ENCODE peak calls at places on chromosomes 13 and 19, in four cellular contexts. Q is cardiac fibroblast, N is MCF 10A, V is kidney epithelial cell. C is an unnamed sample.

GRCh38 chr19:29854033-29854432 is 42.2 kb downstream of the CCNE1 start:
- DNase-seq in Q (no peak), N (no peak), V (no peak), C (peak)

GRCh38 chr19:13154911-13155471 is 4.8 kb downstream of the IER2 start:
- DNase-seq in Q (peak), N (peak), V (no peak), C (no peak)

GRCh38 chr13:27038323-27038722 is 133.3 kb downstream of the USP12 start:
- DNase-seq in Q (peak), N (peak), V (peak), C (no peak)

GRCh38 chr13:89003656-89004055 is 1332.5 kb downstream of the SLITRK5 start:
- DNase-seq in Q (no peak), N (no peak), V (no peak), C (no peak)

GRCh38 chr19:18023596-18024212 is 15.7 kb downstream of the ARRDC2 start:
- DNase-seq in Q (peak), N (no peak), V (no peak), C (no peak)

GRCh38 chr13:44969858-44970484 is 19.3 kb downstream of the NUFIP1 start:
- DNase-seq in Q (peak), N (peak), V (peak), C (no peak)

GRCh38 chr13:79434578-79434977 is 28.5 kb upstream of the RBM26 start:
- DNase-seq in Q (peak), N (no peak), V (no peak), C (no peak)

GRCh38 chr13:31904941-31905824 is 126.4 kb upstream of the FRY start:
- DNase-seq in Q (no peak), N (peak), V (no peak), C (no peak)

GRCh38 chr19:55704494-55705245 is 29.6 kb downstream of the EPN1 start:
- DNase-seq in Q (no peak), N (no peak), V (no peak), C (no peak)

GRCh38 chr13:75318138-75318833 is 163.7 kb downstream of the TBC1D4 start:
- DNase-seq in Q (no peak), N (no peak), V (no peak), C (no peak)

GRCh38 chr19:35935911-35936737 is at the start of gene LRFN3:
- DNase-seq in Q (peak), N (peak), V (no peak), C (no peak)

GRCh38 chr19:51884713-51885112 is 3.0 kb downstream of the ZNF577 start:
- DNase-seq in Q (no peak), N (no peak), V (no peak), C (no peak)
- TF ChIP-seq CTCF in Q (no peak), N (no peak), V (no peak), C (no peak)

GRCh38 chr19:49363265-49364082 is at the start of gene DKKL1:
- DNase-seq in Q (peak), N (peak), V (peak), C (peak)
- TF ChIP-seq CTCF in Q (no peak), N (peak), V (peak), C (peak)

DNA sequence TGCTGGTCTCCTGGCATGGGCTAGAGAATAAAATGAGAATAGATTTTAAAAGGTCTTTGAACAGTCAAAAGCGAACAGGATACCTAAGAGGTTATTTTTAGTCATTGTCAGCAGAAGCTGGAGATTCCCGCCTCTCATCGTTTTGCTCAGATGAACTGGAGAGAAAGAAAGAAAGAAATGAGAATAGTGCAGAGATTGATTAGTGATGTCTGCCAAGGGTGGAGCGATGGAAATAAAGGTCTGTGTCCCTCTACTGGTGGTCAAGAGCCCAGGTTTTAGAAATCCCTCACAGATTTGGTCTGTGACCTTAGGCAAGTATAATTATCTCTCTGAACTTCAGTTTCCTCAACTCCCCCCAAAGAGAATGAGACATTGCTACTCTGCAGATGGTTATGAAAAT is 5.4 kb downstream of the NCAN start:
- DNase-seq in Q (peak), N (peak), V (no peak), C (no peak)
- TF ChIP-seq CTCF in Q (peak), N (no peak), V (no peak), C (peak)

GRCh38 chr13:51797664-51798488 is 6.1 kb downstream of the DHRS12 start:
- DNase-seq in Q (peak), N (peak), V (no peak), C (no peak)
- TF ChIP-seq CTCF in Q (peak), N (peak), V (peak), C (peak)

GRCh38 chr19:51639916-51640315 is 6.7 kb downstream of the SIGLEC14 start:
- DNase-seq in Q (no peak), N (no peak), V (no peak), C (no peak)

GRCh38 chr19:51641648-51642047 is 5.0 kb downstream of the SIGLEC14 start:
- DNase-seq in Q (no peak), N (no peak), V (no peak), C (no peak)

GRCh38 chr19:51640371-51640770 is 6.3 kb downstream of the SIGLEC14 start:
- DNase-seq in Q (no peak), N (no peak), V (no peak), C (no peak)

GRCh38 chr19:51632126-51632525 is 1.9 kb upstream of the SIGLEC5 start:
- DNase-seq in Q (no peak), N (no peak), V (no peak), C (no peak)

GRCh38 chr19:51637362-51637978 is 7.3 kb upstream of the SIGLEC5 start:
- DNase-seq in Q (peak), N (peak), V (no peak), C (no peak)
- TF ChIP-seq CTCF in Q (peak), N (peak), V (peak), C (peak)

DNA sequence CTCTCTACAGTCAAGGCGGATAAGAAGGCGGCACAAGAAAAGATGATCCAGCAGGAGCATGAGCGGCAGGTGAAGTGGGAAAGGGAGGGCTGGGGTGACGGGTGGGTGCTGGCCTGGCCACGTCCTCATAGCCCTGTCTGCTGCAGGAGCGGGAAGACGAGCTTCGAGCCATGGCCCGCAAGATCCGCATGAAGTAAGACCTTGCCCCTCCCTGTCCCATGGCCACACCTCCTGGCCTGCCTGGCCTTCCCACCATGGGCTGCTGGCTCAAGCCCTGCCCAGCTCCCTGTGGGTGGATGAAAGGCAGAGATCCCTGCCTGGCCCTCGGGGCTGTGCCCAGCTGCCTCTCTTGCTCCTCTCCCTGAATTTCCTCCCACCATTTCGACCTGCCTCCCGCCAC is 7.2 kb downstream of the ZNF296 start:
- DNase-seq in Q (no peak), N (peak), V (no peak), C (no peak)
- TF ChIP-seq CTCF in Q (no peak), N (no peak), V (no peak), C (no peak)

DNA sequence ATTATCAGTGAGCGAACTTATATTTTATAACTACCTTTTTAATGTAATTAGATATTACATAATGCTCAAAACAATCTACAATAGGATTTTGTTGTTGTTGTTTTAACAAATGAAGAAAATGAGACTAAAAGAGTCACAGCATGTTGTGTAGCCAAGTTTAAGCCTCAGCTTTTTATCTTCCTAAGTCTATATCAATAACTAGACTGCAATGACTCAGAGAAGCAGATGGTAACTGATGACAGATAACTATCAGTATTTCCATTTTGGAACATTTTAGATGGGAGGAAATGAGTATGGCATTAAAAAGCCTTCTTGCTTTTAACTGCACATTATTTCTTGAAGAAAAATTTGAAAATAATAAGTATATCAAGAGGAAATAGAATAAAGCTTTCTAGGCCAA is 825.2 kb downstream of the SLITRK1 start:
- DNase-seq in Q (peak), N (no peak), V (no peak), C (no peak)
- TF ChIP-seq CTCF in Q (no peak), N (no peak), V (no peak), C (no peak)

GRCh38 chr19:58237324-58237723 is 8.6 kb downstream of the ZNF544 start:
- DNase-seq in Q (no peak), N (no peak), V (no peak), C (no peak)
- TF ChIP-seq CTCF in Q (no peak), N (no peak), V (no peak), C (no peak)

GRCh38 chr19:988081-988480 is 3.9 kb downstream of the WDR18 start:
- DNase-seq in Q (no peak), N (no peak), V (no peak), C (no peak)

GRCh38 chr19:990746-991145 is 6.6 kb downstream of the WDR18 start:
- DNase-seq in Q (no peak), N (no peak), V (no peak), C (peak)

GRCh38 chr19:988510-988909 is 4.4 kb downstream of the WDR18 start:
- DNase-seq in Q (no peak), N (no peak), V (no peak), C (no peak)

GRCh38 chr19:990119-990571 is 6.0 kb downstream of the WDR18 start:
- DNase-seq in Q (no peak), N (no peak), V (no peak), C (peak)

GRCh38 chr19:989381-990081 is 5.4 kb downstream of the WDR18 start:
- DNase-seq in Q (no peak), N (no peak), V (no peak), C (no peak)
- TF ChIP-seq CTCF in Q (peak), N (peak), V (peak), C (peak)

GRCh38 chr19:45730389-45731288 is at the start of gene FBXO46:
- DNase-seq in Q (peak), N (peak), V (peak), C (peak)
- TF ChIP-seq CTCF in Q (no peak), N (no peak), V (peak), C (peak)

C was measured in chondrocyte.